ENCODE peak calls at places on chromosomes 13 and 19, in six cellular contexts. J is thoracic aorta, V is lower lobe of right lung, N is A549, W is PC-3, C is cardiac muscle cell. O is an unnamed sample.

GRCh38 chr19:27775395-27775794 is 1437.6 kb downstream of the UQCRFS1 start:
- DNase-seq in N (no peak), J (no peak), C (no peak), W (no peak), V (no peak), O (no peak)

GRCh38 chr13:36839981-36840380 is 21.0 kb downstream of the RFXAP start:
- DNase-seq in N (no peak), C (no peak), J (no peak), V (no peak), W (no peak), O (no peak)

GRCh38 chr19:13089139-13089856 is 13.4 kb downstream of the LYL1 start:
- DNase-seq in V (no peak), C (no peak), J (no peak), W (peak), N (peak), O (no peak)

GRCh38 chr19:40503300-40503699 is 36.5 kb downstream of the SPTBN4 start:
- DNase-seq in N (no peak), J (no peak), V (no peak), C (no peak), W (no peak), O (no peak)

GRCh38 chr19:41886761-41887710 is 4.1 kb downstream of the ARHGEF1 start:
- DNase-seq in W (no peak), C (no peak), V (no peak), N (no peak), J (no peak), O (no peak)

GRCh38 chr13:92355213-92355612 is 871.4 kb upstream of the GPC6 start:
- DNase-seq in C (peak), N (no peak), W (peak), V (no peak), J (no peak), O (no peak)

GRCh38 chr13:112984954-112985802 is 16.2 kb downstream of the MCF2L start:
- DNase-seq in J (no peak), W (no peak), N (no peak), V (no peak), C (no peak), O (no peak)

GRCh38 chr19:55585658-55586339 is 5.2 kb upstream of the ZNF579 start:
- DNase-seq in W (no peak), N (no peak), V (peak), C (peak), J (no peak), O (no peak)

GRCh38 chr19:49149652-49150105 is 5.5 kb downstream of the HRC start:
- DNase-seq in V (peak), W (peak), J (no peak), N (peak), C (peak), O (no peak)

GRCh38 chr19:49911381-49912145 is 14.9 kb upstream of the IL4I1 start:
- DNase-seq in J (no peak), N (no peak), C (peak), V (no peak), W (no peak), O (no peak)

GRCh38 chr19:695350-695949 is at the start of gene PRSS57:
- DNase-seq in V (no peak), W (no peak), J (no peak), N (no peak), C (no peak), O (no peak)

GRCh38 chr19:48094129-48094842 is 16.3 kb downstream of the PLA2G4C start:
- DNase-seq in J (no peak), N (no peak), C (no peak), W (no peak), V (no peak), O (no peak)

GRCh38 chr13:45303866-45304265 is 37.1 kb downstream of the TPT1 start:
- DNase-seq in C (no peak), J (no peak), V (no peak), N (no peak), W (no peak), O (no peak)

GRCh38 chr19:44607049-44607448 is 6.3 kb upstream of the IGSF23 start:
- DNase-seq in V (no peak), J (no peak), W (peak), C (no peak), N (no peak), O (no peak)

GRCh38 chr13:30156270-30156669 is 151.1 kb downstream of the KATNAL1 start:
- DNase-seq in V (no peak), N (no peak), W (peak), J (no peak), C (no peak), O (no peak)

GRCh38 chr19:7140137-7140536 is 70.6 kb downstream of the ZNF557 start:
- DNase-seq in W (no peak), C (no peak), N (no peak), V (no peak), J (no peak), O (no peak)

GRCh38 chr19:8566855-8567254 is 10.4 kb downstream of the MYO1F start:
- DNase-seq in J (no peak), W (peak), C (peak), V (no peak), N (no peak), O (no peak)

GRCh38 chr13:44818428-44818827 is 170.8 kb downstream of the NUFIP1 start:
- DNase-seq in C (peak), W (peak), V (no peak), J (no peak), N (no peak), O (no peak)

GRCh38 chr19:54523403-54523802 is 20.8 kb downstream of the LAIR2 start:
- DNase-seq in V (no peak), N (no peak), W (peak), J (no peak), C (peak), O (no peak)

GRCh38 chr13:76512676-76513277 is 373.4 kb downstream of the KCTD12 start:
- DNase-seq in J (no peak), C (peak), W (peak), V (no peak), N (no peak), O (no peak)

GRCh38 chr19:8654591-8655339 is 24.3 kb downstream of the NFILZ start:
- DNase-seq in N (peak), C (peak), W (peak), V (peak), J (no peak), O (no peak)

GRCh38 chr13:99218969-99219368 is 18.3 kb downstream of the UBAC2 start:
- DNase-seq in W (no peak), J (no peak), N (no peak), C (no peak), V (no peak), O (no peak)

GRCh38 chr19:862529-863304 is 3.3 kb downstream of the CFD start:
- DNase-seq in C (peak), V (peak), N (no peak), W (no peak), J (no peak), O (no peak)

GRCh38 chr13:44744880-44745633 is 168.9 kb upstream of the TSC22D1 start:
- DNase-seq in W (no peak), N (no peak), C (no peak), J (no peak), V (no peak), O (no peak)

DNA sequence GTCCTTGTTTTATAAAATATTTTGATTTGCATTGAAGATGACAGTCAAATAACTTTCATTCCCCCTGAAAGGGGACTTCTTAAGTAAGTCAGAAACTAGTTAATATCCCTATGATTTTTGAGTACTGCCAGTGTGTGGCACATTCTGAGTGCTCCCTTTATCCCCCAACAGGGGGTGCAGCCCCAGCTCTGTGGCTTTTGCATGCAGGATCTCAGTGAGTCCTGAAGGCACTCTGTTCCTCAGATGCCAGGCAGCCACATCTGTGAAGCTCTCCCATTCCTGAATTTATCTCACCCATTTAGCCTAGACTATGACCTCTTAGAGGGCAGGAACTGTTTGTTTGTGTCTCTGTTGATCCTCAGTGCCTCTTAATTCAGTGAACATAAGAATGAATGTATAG is 123.1 kb downstream of the CDK8 start:
- DNase-seq in W (peak), V (no peak), N (peak), J (no peak), C (peak), O (no peak)
- TF ChIP-seq CTCF in W (peak), V (peak), N (no peak), J (peak), C (peak), O (no peak)

GRCh38 chr19:39126593-39127187 is 1.1 kb downstream of the PAK4 start:
- DNase-seq in J (no peak), N (peak), W (peak), C (peak), V (peak), O (no peak)

GRCh38 chr19:39129116-39129515 is 3.5 kb downstream of the PAK4 start:
- DNase-seq in J (no peak), W (no peak), V (no peak), N (no peak), C (no peak), O (no peak)

GRCh38 chr19:39130337-39131254 is 5.0 kb downstream of the PAK4 start:
- DNase-seq in W (no peak), N (no peak), V (no peak), C (no peak), J (no peak), O (no peak)

GRCh38 chr19:39127812-39128510 is 2.4 kb downstream of the PAK4 start:
- DNase-seq in V (peak), C (no peak), W (no peak), J (no peak), N (no peak), O (no peak)

GRCh38 chr19:39128511-39129079 is 3.0 kb downstream of the PAK4 start:
- DNase-seq in W (no peak), N (no peak), C (no peak), V (no peak), J (no peak), O (no peak)
- H3K27ac ChIP-seq in W (no peak), N (no peak), C (no peak), V (peak), J (no peak), O (peak)

DNA sequence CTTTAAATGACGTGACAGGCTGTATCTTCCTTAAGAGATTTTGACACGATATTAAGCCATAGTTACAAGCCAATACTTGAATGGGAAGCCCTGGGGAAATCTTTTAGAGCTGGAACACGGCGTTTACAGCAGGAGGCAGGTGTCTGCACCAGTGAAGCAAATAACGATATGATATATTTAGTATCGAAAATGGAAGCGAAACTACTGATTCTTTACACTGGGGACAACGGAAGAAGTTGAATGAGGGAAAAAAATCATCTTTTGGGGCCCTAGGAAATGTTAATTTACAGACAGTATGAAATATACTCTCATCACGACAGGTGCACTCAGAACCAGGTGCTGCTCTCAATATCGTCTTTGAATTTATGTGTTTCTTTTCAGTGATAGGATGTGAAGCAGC is 793.9 kb upstream of the PCDH20 start:
- DNase-seq in W (no peak), V (no peak), C (no peak), J (no peak), N (no peak), O (no peak)
- TF ChIP-seq CTCF in W (no peak), V (no peak), C (no peak), J (no peak), N (no peak), O (no peak)

GRCh38 chr19:14519860-14520407 is 1.7 kb upstream of the DNAJB1 start:
- DNase-seq in V (no peak), N (no peak), J (no peak), W (peak), C (peak), O (no peak)
- H3K27ac ChIP-seq in V (peak), N (peak), J (peak), W (peak), C (no peak), O (peak)

DNA sequence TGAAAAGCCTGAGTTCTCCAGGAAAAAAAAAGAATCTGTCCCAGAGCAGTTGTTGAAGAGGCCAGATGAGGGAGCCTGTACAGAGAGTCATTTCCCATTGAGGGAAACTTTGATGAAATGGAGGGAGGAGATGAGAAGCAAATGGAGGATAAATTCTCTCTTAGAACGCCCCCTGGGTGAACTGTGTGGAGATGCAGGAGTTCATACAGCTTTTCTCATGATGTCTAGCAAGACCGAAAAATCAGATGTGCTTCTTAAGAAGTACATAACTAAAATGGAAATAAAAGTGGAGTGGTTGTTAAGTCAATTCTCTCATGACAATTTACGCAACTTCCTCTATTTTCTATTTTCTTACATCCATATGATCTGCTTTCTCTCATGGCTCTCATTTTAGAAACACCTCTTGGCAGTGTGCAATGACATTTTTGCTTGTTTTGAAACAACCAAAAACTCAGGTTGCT is 1263.1 kb downstream of the PCDH9 start:
- DNase-seq in J (no peak), N (peak), C (peak), V (no peak), W (peak), O (no peak)
- TF ChIP-seq CTCF in J (no peak), N (peak), C (peak), V (no peak), W (peak), O (no peak)

DNA sequence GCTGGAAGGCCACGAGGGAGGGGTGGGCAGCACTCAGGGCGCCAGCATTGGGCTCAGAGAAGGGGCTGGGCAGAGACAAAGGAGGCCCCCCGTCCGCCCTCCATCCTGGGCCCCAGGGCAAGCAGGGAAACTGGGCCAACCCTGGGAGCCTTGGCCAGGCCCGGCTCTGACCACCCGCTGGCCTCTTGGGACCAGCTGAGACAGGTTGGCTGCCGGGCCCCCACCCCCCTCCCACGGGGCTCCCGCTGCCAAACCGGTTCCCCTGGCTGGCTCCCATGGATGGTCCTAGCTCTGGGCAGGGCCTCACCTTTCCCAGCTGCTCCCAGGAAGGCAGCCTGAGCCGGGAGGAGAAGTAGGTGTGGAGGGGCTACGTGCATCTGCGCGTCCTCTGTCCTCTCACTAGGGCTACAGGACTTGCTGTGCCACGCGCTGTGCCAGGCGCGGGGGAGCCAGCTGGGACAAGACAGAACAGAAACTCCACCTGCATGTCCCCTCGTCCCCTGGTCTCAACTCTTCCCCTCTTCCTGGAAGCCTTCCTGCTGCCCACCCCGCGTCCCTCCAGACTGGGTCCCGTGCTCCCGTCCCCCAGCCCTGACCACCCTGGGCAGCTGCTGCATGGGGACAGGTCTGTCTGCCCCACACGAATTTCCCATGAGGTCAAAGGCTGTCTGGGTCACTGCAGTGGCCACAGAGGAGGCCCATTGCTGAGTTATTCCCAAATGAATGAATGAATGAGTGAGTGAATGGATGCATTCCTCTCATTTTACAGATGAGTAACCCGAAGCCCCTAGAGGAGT is 29.1 kb upstream of the NCCRP1 start:
- DNase-seq in C (no peak), W (peak), N (no peak), V (peak), J (no peak), O (no peak)
- H3K27ac ChIP-seq in C (peak), W (peak), N (no peak), V (peak), J (no peak), O (peak)

O was measured in esophagus squamous epithelium.